ENCODE peak calls at places on chromosomes 13 and 19, in five cellular contexts. L, F, Y, I and Q are unnamed samples.

GRCh38 chr19:15300533-15301194 is 31.7 kb downstream of the BRD4 start:
- DNase-seq in L (peak; percentile 60), F (no peak), Y (peak; percentile 71), I (no peak), Q (no peak)

GRCh38 chr13:28138756-28139470 is 568 bp downstream of the PAN3 start:
- DNase-seq in L (peak; percentile 95), F (peak; percentile 90), Y (peak; percentile 85), I (peak; percentile 89), Q (peak; percentile 77)

GRCh38 chr19:15285896-15286591 is 46.3 kb downstream of the BRD4 start:
- DNase-seq in L (no peak), F (peak; percentile 32), Y (no peak), I (no peak), Q (no peak)

GRCh38 chr19:2636142-2636896 is 66.2 kb downstream of the GNG7 start:
- DNase-seq in L (no peak), F (no peak), Y (no peak), I (no peak), Q (no peak)

GRCh38 chr19:35142531-35143230 is 374 bp upstream of the FXYD7 start:
- DNase-seq in L (no peak), F (peak; percentile 84), Y (no peak), I (no peak), Q (no peak)

GRCh38 chr13:62524061-62524460 is 1108.4 kb upstream of the PCDH20 start:
- DNase-seq in L (no peak), F (no peak), Y (no peak), I (no peak), Q (no peak)

GRCh38 chr13:24670174-24670573 is 10.0 kb upstream of the ATP12A start:
- DNase-seq in L (no peak), F (no peak), Y (no peak), I (no peak), Q (no peak)

GRCh38 chr19:40232479-40232878 is 6.0 kb upstream of the CCNP start:
- DNase-seq in L (no peak), F (no peak), Y (no peak), I (no peak), Q (no peak)

GRCh38 chr13:59126474-59126873 is 1037.3 kb downstream of the DIAPH3 start:
- DNase-seq in L (no peak), F (no peak), Y (no peak), I (no peak), Q (no peak)

GRCh38 chr13:102680842-102681725 is 13.8 kb downstream of the METTL21C start:
- DNase-seq in L (peak; percentile 37), F (no peak), Y (no peak), I (no peak), Q (no peak)

GRCh38 chr13:106072014-106072413 is 463.4 kb downstream of the EFNB2 start:
- DNase-seq in L (no peak), F (no peak), Y (no peak), I (no peak), Q (no peak)

GRCh38 chr19:2478756-2479555 is 3.0 kb downstream of the GADD45B start:
- DNase-seq in L (peak; percentile 74), F (peak; percentile 47), Y (no peak), I (peak; percentile 95), Q (no peak)

GRCh38 chr19:18366027-18366435 is 19.9 kb upstream of the GDF15 start:
- DNase-seq in L (no peak), F (no peak), Y (no peak), I (no peak), Q (no peak)

GRCh38 chr19:51469162-51469561 is 9.2 kb upstream of the CEACAM18 start:
- DNase-seq in L (no peak), F (no peak), Y (no peak), I (peak; percentile 28), Q (no peak)
- H3K4me3 ChIP-seq in L (no peak overlapping the region), F (no peak overlapping the region), Y (no peak overlapping the region), I (no peak overlapping the region), Q (no peak overlapping the region)

GRCh38 chr19:8698433-8699063 is at the start of gene ACTL9:
- DNase-seq in L (no peak), F (no peak), Y (no peak), I (no peak), Q (no peak)
- H3K4me3 ChIP-seq in L (no peak within 1 kb of the TSS), F (no peak within 1 kb of the TSS), Y (no peak within 1 kb of the TSS), I (no peak within 1 kb of the TSS), Q (peak within 1 kb of the TSS; percentile 46)

DNA sequence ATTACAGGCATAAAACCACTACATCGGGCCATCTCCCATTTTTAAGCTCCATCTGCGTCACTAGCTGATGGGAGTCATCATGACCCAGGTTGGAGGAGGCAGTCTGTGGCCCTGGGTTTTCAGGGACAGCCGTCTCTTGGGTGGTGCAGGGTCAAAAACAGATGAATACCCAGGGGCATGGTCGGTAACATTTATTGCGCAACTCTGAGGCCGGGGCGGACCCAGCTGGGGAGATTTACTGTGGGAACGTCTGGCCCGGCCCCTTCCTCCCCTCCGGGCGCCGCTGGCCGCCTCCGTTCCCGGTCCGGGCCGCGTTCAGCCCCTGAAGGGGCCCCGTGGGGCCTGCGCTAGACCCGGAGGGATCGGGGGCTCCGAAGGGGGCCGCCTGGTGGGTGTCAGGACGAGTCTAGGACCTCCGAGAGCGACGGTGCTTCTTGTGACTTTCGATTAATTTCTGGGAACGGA is 1.3 kb upstream of the RGL3 start:
- DNase-seq in L (no peak), F (peak; percentile 44), Y (no peak), I (no peak), Q (no peak)
- H3K4me3 ChIP-seq in L (peak overlapping the region; percentile 4), F (peak overlapping the region; percentile 38), Y (peak overlapping the region; percentile 22), I (peak overlapping the region; percentile 41), Q (peak overlapping the region; percentile 26)

GRCh38 chr13:47112205-47112896 is 215.5 kb upstream of the HTR2A start:
- DNase-seq in L (peak; percentile 34), F (peak; percentile 65), Y (no peak), I (no peak), Q (peak; percentile 35)

GRCh38 chr13:47109028-47109427 is 212.2 kb upstream of the HTR2A start:
- DNase-seq in L (peak; percentile 37), F (no peak), Y (no peak), I (no peak), Q (no peak)

GRCh38 chr13:47110833-47111240 is 214.0 kb upstream of the HTR2A start:
- DNase-seq in L (no peak), F (no peak), Y (no peak), I (no peak), Q (no peak)

GRCh38 chr13:47111499-47111898 is 214.6 kb upstream of the HTR2A start:
- DNase-seq in L (no peak), F (no peak), Y (no peak), I (no peak), Q (no peak)

GRCh38 chr13:47110141-47110540 is 213.3 kb upstream of the HTR2A start:
- DNase-seq in L (no peak), F (peak; percentile 17), Y (no peak), I (no peak), Q (no peak)
- H3K4me3 ChIP-seq in L (no peak overlapping the region), F (no peak overlapping the region), Y (no peak overlapping the region), I (no peak overlapping the region), Q (no peak overlapping the region)